ENCODE peak calls at places on chromosomes 12 and 14, in seven cellular contexts. One of them, this sample, is unnamed.

GRCh38 chr12:85679296-85679695 is 156.9 kb downstream of the RASSF9 start:
- DNase-seq in NT2/D1: no peak
- DNase-seq in neuronal stem cell: no peak
- DNase-seq in activated CD4-positive, alpha-beta T cell treated with anti-CD3 and anti-CD28 coated beads for 24 hours: no peak
- DNase-seq in effector memory CD8-positive, alpha-beta T cell: no peak
- DNase-seq in activated naive CD4-positive, alpha-beta T cell treated with Interleukin-2 at 50 U/mL for 16 hours: no peak
- DNase-seq in HCEC 1CT: no peak
- DNase-seq in this sample: no peak

GRCh38 chr14:68977741-68978549 is 1.2 kb downstream of the ACTN1 start:
- DNase-seq in effector memory CD8-positive, alpha-beta T cell: peak; percentile 8
- DNase-seq in activated naive CD4-positive, alpha-beta T cell treated with Interleukin-2 at 50 U/mL for 16 hours: peak; percentile 42
- DNase-seq in neuronal stem cell: peak; percentile 24
- DNase-seq in HCEC 1CT: peak; percentile 95
- DNase-seq in NT2/D1: no peak
- DNase-seq in activated CD4-positive, alpha-beta T cell treated with anti-CD3 and anti-CD28 coated beads for 24 hours: peak; percentile 43
- DNase-seq in this sample: peak; percentile 77

GRCh38 chr12:22412581-22412980 is 78.1 kb upstream of the ST8SIA1 start:
- DNase-seq in activated naive CD4-positive, alpha-beta T cell treated with Interleukin-2 at 50 U/mL for 16 hours: no peak
- DNase-seq in activated CD4-positive, alpha-beta T cell treated with anti-CD3 and anti-CD28 coated beads for 24 hours: no peak
- DNase-seq in effector memory CD8-positive, alpha-beta T cell: no peak
- DNase-seq in NT2/D1: no peak
- DNase-seq in HCEC 1CT: no peak
- DNase-seq in neuronal stem cell: no peak
- DNase-seq in this sample: no peak

GRCh38 chr12:70722584-70723343 is 85.5 kb upstream of the PTPRB start:
- DNase-seq in activated CD4-positive, alpha-beta T cell treated with anti-CD3 and anti-CD28 coated beads for 24 hours: no peak
- DNase-seq in neuronal stem cell: no peak
- DNase-seq in effector memory CD8-positive, alpha-beta T cell: no peak
- DNase-seq in NT2/D1: no peak
- DNase-seq in activated naive CD4-positive, alpha-beta T cell treated with Interleukin-2 at 50 U/mL for 16 hours: no peak
- DNase-seq in HCEC 1CT: peak; percentile 1
- DNase-seq in this sample: no peak

GRCh38 chr12:62505786-62506185 is 39.2 kb downstream of the MON2 start:
- DNase-seq in neuronal stem cell: no peak
- DNase-seq in activated CD4-positive, alpha-beta T cell treated with anti-CD3 and anti-CD28 coated beads for 24 hours: no peak
- DNase-seq in HCEC 1CT: no peak
- DNase-seq in NT2/D1: no peak
- DNase-seq in effector memory CD8-positive, alpha-beta T cell: no peak
- DNase-seq in activated naive CD4-positive, alpha-beta T cell treated with Interleukin-2 at 50 U/mL for 16 hours: no peak
- DNase-seq in this sample: no peak

GRCh38 chr14:45114327-45114726 is 20.0 kb downstream of the FKBP3 start:
- DNase-seq in neuronal stem cell: no peak
- DNase-seq in NT2/D1: no peak
- DNase-seq in effector memory CD8-positive, alpha-beta T cell: no peak
- DNase-seq in activated CD4-positive, alpha-beta T cell treated with anti-CD3 and anti-CD28 coated beads for 24 hours: no peak
- DNase-seq in activated naive CD4-positive, alpha-beta T cell treated with Interleukin-2 at 50 U/mL for 16 hours: no peak
- DNase-seq in HCEC 1CT: no peak
- DNase-seq in this sample: no peak

GRCh38 chr14:95294834-95295599 is 24.7 kb downstream of the CLMN start:
- DNase-seq in HCEC 1CT: no peak
- DNase-seq in neuronal stem cell: no peak
- DNase-seq in activated naive CD4-positive, alpha-beta T cell treated with Interleukin-2 at 50 U/mL for 16 hours: no peak
- DNase-seq in NT2/D1: no peak
- DNase-seq in effector memory CD8-positive, alpha-beta T cell: no peak
- DNase-seq in activated CD4-positive, alpha-beta T cell treated with anti-CD3 and anti-CD28 coated beads for 24 hours: no peak
- DNase-seq in this sample: no peak

GRCh38 chr14:87896393-87897380 is 96.3 kb downstream of the GALC start:
- DNase-seq in HCEC 1CT: peak; percentile 35
- DNase-seq in NT2/D1: no peak
- DNase-seq in activated naive CD4-positive, alpha-beta T cell treated with Interleukin-2 at 50 U/mL for 16 hours: no peak
- DNase-seq in neuronal stem cell: peak; percentile 59
- DNase-seq in activated CD4-positive, alpha-beta T cell treated with anti-CD3 and anti-CD28 coated beads for 24 hours: no peak
- DNase-seq in effector memory CD8-positive, alpha-beta T cell: no peak
- DNase-seq in this sample: no peak

GRCh38 chr12:65823481-65824313 is 586 bp upstream of the HMGA2 start:
- DNase-seq in HCEC 1CT: peak; percentile 80
- DNase-seq in neuronal stem cell: peak; percentile 64
- DNase-seq in NT2/D1: no peak
- DNase-seq in effector memory CD8-positive, alpha-beta T cell: no peak
- DNase-seq in activated naive CD4-positive, alpha-beta T cell treated with Interleukin-2 at 50 U/mL for 16 hours: no peak
- DNase-seq in activated CD4-positive, alpha-beta T cell treated with anti-CD3 and anti-CD28 coated beads for 24 hours: no peak
- DNase-seq in this sample: peak; percentile 16

GRCh38 chr12:114697246-114697716 is 13.3 kb upstream of the TBX3 start:
- DNase-seq in HCEC 1CT: no peak
- DNase-seq in neuronal stem cell: no peak
- DNase-seq in activated naive CD4-positive, alpha-beta T cell treated with Interleukin-2 at 50 U/mL for 16 hours: no peak
- DNase-seq in activated CD4-positive, alpha-beta T cell treated with anti-CD3 and anti-CD28 coated beads for 24 hours: no peak
- DNase-seq in NT2/D1: no peak
- DNase-seq in effector memory CD8-positive, alpha-beta T cell: no peak
- DNase-seq in this sample: no peak

GRCh38 chr12:122795807-122796206 is 21.4 kb downstream of the CCDC62 start:
- DNase-seq in neuronal stem cell: no peak
- DNase-seq in effector memory CD8-positive, alpha-beta T cell: no peak
- DNase-seq in HCEC 1CT: no peak
- DNase-seq in activated naive CD4-positive, alpha-beta T cell treated with Interleukin-2 at 50 U/mL for 16 hours: no peak
- DNase-seq in activated CD4-positive, alpha-beta T cell treated with anti-CD3 and anti-CD28 coated beads for 24 hours: no peak
- DNase-seq in NT2/D1: no peak
- DNase-seq in this sample: no peak

This sample was measured in stimulated activated naive CD8-positive, alpha-beta T cell treated with anti-CD3 and anti-CD28 coated beads, Interleukin-15, Interleukin-2, amounts not matched to agents 100 U/mL and 50 U/mL, for 24 hours.